ENCODE peak calls at places on chromosomes 4 and X, in ten cellular contexts. S, T, A, D, U, O, M, G, Y and I are unnamed samples.

GRCh38 chr4:84482564-84483563 is 16.2 kb downstream of the NKX6-1 start:
- DNase-seq in S (no peak), D (no peak), G (no peak), U (no peak), M (no peak), Y (no peak), A (no peak), O (peak; percentile 53), T (peak; percentile 54), I (no peak)

GRCh38 chr4:183438458-183439113 is 5.8 kb upstream of the CDKN2AIP start:
- DNase-seq in O (peak; percentile 56), T (no peak), A (no peak), Y (peak; percentile 62), D (no peak), G (peak; percentile 76), S (peak; percentile 70), U (peak; percentile 92), M (peak; percentile 79), I (peak; percentile 90)

GRCh38 chr4:184402239-184402638 is 72.1 kb downstream of the IRF2 start:
- DNase-seq in A (no peak), S (no peak), G (no peak), T (peak; percentile 46), U (no peak), D (no peak), O (no peak), M (no peak), Y (no peak), I (no peak)

GRCh38 chrX:38882894-38883620 is 81.8 kb downstream of the MID1IP1 start:
- DNase-seq in M (no peak), U (peak; percentile 94), S (no peak), T (no peak), O (peak; percentile 92), D (peak; percentile 53), A (no peak), G (peak; percentile 63), Y (peak; percentile 71), I (peak; percentile 61)

GRCh38 chr4:168893807-168894206 is 116.2 kb downstream of the CBR4 start:
- DNase-seq in Y (no peak), T (no peak), S (no peak), O (no peak), D (no peak), M (no peak), U (no peak), G (no peak), A (no peak), I (no peak)

GRCh38 chr4:183987529-183987946 is 82.4 kb downstream of the STOX2 start:
- DNase-seq in A (no peak), U (peak; percentile 85), D (no peak), Y (peak; percentile 87), G (peak; percentile 97), O (peak; percentile 94), M (peak; percentile 93), S (no peak), T (peak; percentile 80), I (peak; percentile 93)

GRCh38 chr4:6095023-6095817 is 77.0 kb upstream of the C4orf50 start:
- DNase-seq in U (peak; percentile 12), A (no peak), G (no peak), O (peak; percentile 35), S (no peak), Y (no peak), M (peak; percentile 57), D (no peak), T (no peak), I (no peak)

GRCh38 chrX:131306602-131307001 is 17.5 kb upstream of the IGSF1 start:
- DNase-seq in T (no peak), D (no peak), S (no peak), A (no peak), U (peak; percentile 5), G (no peak), M (no peak), Y (no peak), O (no peak), I (no peak)

GRCh38 chrX:120672389-120672788 is 42.5 kb upstream of the C1GALT1C1 start:
- DNase-seq in G (peak; percentile 44), Y (peak; percentile 91), U (peak; percentile 83), O (peak; percentile 87), M (peak; percentile 8), A (no peak), D (no peak), S (peak; percentile 18), T (no peak), I (no peak)

GRCh38 chrX:17669891-17670290 is 67.4 kb upstream of the SCML1 start:
- DNase-seq in G (no peak), S (no peak), Y (no peak), A (no peak), M (no peak), U (no peak), O (no peak), D (no peak), T (peak; percentile 24), I (no peak)

GRCh38 chrX:136162827-136163427 is 15.6 kb downstream of the FHL1 start:
- DNase-seq in U (no peak), Y (peak; percentile 59), G (peak; percentile 70), T (peak; percentile 64), D (peak; percentile 42), A (no peak), O (peak; percentile 73), M (peak; percentile 55), S (peak; percentile 13), I (peak; percentile 11)

GRCh38 chr4:150852237-150852636 is 162.8 kb downstream of the LRBA start:
- DNase-seq in T (no peak), Y (no peak), G (no peak), S (no peak), A (no peak), M (no peak), O (peak; percentile 3), U (no peak), D (no peak), I (no peak)

GRCh38 chr4:2248821-2249261 is 6.9 kb upstream of the HAUS3 start:
- DNase-seq in Y (no peak), T (no peak), M (peak; percentile 3), G (no peak), O (no peak), S (no peak), U (no peak), D (no peak), A (no peak), I (no peak)

GRCh38 chr4:7233601-7234000 is 41.3 kb downstream of the SORCS2 start:
- DNase-seq in Y (no peak), M (no peak), A (no peak), S (no peak), T (no peak), O (no peak), U (no peak), G (no peak), D (no peak), I (no peak)

GRCh38 chrX:78042601-78043000 is 61.4 kb upstream of the PGK1 start:
- DNase-seq in O (no peak), S (no peak), M (no peak), T (no peak), U (no peak), Y (no peak), G (no peak), D (no peak), A (no peak), I (no peak)

GRCh38 chrX:78046362-78046761 is 57.7 kb upstream of the PGK1 start:
- DNase-seq in U (no peak), T (no peak), Y (no peak), M (no peak), A (no peak), O (no peak), S (no peak), G (no peak), D (no peak), I (no peak)

GRCh38 chrX:78048036-78048435 is 56.0 kb upstream of the PGK1 start:
- DNase-seq in M (no peak), A (no peak), G (no peak), O (no peak), Y (no peak), T (no peak), U (no peak), D (no peak), S (no peak), I (no peak)
- H3K4me2 ChIP-seq in M (no peak overlapping the region), A (no peak overlapping the region), G (no peak overlapping the region), O (no peak overlapping the region), Y (no peak overlapping the region), T (no peak overlapping the region), U (no peak overlapping the region), D (no peak overlapping the region), S (no peak overlapping the region), I (no peak overlapping the region)

DNA sequence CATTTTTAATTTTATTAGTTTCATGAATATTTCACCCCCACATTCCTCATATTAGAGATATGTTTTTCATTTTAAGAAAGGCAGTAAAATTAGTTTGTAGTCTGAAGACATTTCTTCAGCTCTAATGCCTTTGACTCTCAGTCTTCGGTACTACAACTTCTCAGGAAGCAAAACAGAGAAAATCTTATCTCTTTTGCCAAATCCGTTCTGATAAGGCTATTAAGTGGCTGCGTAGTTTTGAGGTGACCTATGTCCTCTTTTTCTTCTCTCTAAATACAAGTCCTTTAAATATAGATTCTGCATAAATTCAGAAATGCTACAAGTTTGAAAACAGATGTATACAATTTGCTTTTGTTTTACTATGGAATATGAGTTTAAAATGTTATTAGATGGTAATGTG is 181.1 kb upstream of the ETNPPL start:
- DNase-seq in T (no peak), G (no peak), Y (no peak), M (no peak), U (no peak), D (no peak), S (no peak), O (no peak), A (no peak), I (no peak)
- H3K4me2 ChIP-seq in T (no peak overlapping the region), G (no peak overlapping the region), Y (no peak overlapping the region), M (peak overlapping the region; percentile 48), U (no peak overlapping the region), D (no peak overlapping the region), S (no peak overlapping the region), O (no peak overlapping the region), A (no peak overlapping the region), I (no peak overlapping the region)

DNA sequence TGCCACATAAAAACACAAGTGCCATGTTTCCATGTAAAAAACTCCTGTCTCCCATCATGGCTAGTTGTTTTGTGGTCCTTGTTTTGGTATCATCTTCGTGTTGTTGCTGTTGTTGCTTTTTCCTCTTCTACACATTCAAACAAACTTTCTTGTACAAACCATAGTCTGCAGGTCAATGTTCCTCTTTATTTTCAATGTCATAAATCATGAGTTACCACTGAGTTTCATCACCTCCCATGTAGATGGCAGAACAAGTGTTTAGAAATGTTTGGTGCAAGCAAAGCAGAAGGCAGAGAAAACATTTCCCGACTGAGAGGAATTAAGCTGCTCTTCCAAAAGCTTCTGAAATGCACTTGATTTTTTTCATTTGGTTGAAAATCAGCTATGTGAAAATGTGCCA is 166.0 kb downstream of the ANTXR2 start:
- DNase-seq in M (no peak), O (no peak), T (no peak), G (no peak), U (no peak), D (no peak), Y (no peak), A (no peak), S (no peak), I (no peak)
- H3K4me2 ChIP-seq in M (no peak overlapping the region), O (no peak overlapping the region), T (no peak overlapping the region), G (no peak overlapping the region), U (no peak overlapping the region), D (no peak overlapping the region), Y (no peak overlapping the region), A (no peak overlapping the region), S (no peak overlapping the region), I (no peak overlapping the region)

DNA sequence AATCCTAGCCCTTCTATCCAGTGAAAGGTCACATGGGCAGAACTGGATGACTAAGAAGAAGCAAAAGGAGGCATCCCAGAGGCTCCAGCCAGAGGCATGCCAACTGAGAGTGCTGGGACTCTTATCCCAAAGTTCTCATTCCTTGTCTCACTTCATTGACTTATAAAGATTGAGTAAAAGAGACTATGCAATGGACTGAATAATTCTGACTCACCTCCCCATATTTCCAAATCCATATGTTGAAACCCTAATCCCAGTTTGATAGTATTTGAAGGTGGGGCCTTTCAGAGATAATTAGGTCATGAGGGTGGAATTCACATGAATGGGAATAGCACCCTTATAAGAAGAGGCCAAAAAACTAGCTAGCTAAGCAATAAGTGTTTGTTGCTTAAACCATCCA is 131.4 kb downstream of the COL25A1 start:
- DNase-seq in O (peak; percentile 34), T (no peak), A (no peak), G (no peak), D (no peak), S (no peak), Y (no peak), U (no peak), M (no peak), I (no peak)
- H3K4me2 ChIP-seq in O (no peak overlapping the region), T (no peak overlapping the region), A (no peak overlapping the region), G (no peak overlapping the region), D (no peak overlapping the region), S (no peak overlapping the region), Y (no peak overlapping the region), U (no peak overlapping the region), M (no peak overlapping the region), I (no peak overlapping the region)